ENCODE peak calls at places on chromosomes 13 and 19, in seven cellular contexts. One of them, this sample, is unnamed.

GRCh38 chr19:35013820-35014754 is 14.0 kb downstream of the GRAMD1A start:
- DNase-seq in choroid plexus epithelial cell: peak
- DNase-seq in neural progenitor cell: no peak
- DNase-seq in suprapubic skin: no peak
- DNase-seq in NCI-H2081 treated with DMSO at 0.1 percent for 48 hours: no peak
- DNase-seq in heart right ventricle: no peak
- DNase-seq in LHCN-M2: no peak
- DNase-seq in this sample: no peak

GRCh38 chr19:49153167-49153809 is 1.9 kb downstream of the HRC start:
- DNase-seq in NCI-H2081 treated with DMSO at 0.1 percent for 48 hours: no peak
- DNase-seq in choroid plexus epithelial cell: no peak
- DNase-seq in heart right ventricle: no peak
- DNase-seq in neural progenitor cell: no peak
- DNase-seq in suprapubic skin: no peak
- DNase-seq in LHCN-M2: no peak
- DNase-seq in this sample: no peak

GRCh38 chr13:102905905-102906304 is 60.1 kb downstream of the ERCC5 start:
- DNase-seq in choroid plexus epithelial cell: no peak
- DNase-seq in suprapubic skin: no peak
- DNase-seq in LHCN-M2: no peak
- DNase-seq in neural progenitor cell: no peak
- DNase-seq in heart right ventricle: no peak
- DNase-seq in NCI-H2081 treated with DMSO at 0.1 percent for 48 hours: no peak
- DNase-seq in this sample: no peak

GRCh38 chr19:4208385-4209094 is 20.8 kb upstream of the EBI3 start:
- DNase-seq in LHCN-M2: peak
- DNase-seq in suprapubic skin: no peak
- DNase-seq in NCI-H2081 treated with DMSO at 0.1 percent for 48 hours: no peak
- DNase-seq in neural progenitor cell: peak
- DNase-seq in choroid plexus epithelial cell: peak
- DNase-seq in heart right ventricle: no peak
- DNase-seq in this sample: peak

GRCh38 chr13:45143346-45143751 is 23.0 kb downstream of the GTF2F2 start:
- DNase-seq in LHCN-M2: no peak
- DNase-seq in heart right ventricle: no peak
- DNase-seq in suprapubic skin: no peak
- DNase-seq in neural progenitor cell: no peak
- DNase-seq in NCI-H2081 treated with DMSO at 0.1 percent for 48 hours: no peak
- DNase-seq in choroid plexus epithelial cell: peak
- DNase-seq in this sample: no peak

GRCh38 chr13:37695200-37695599 is 96.6 kb upstream of the POSTN start:
- DNase-seq in LHCN-M2: no peak
- DNase-seq in heart right ventricle: no peak
- DNase-seq in NCI-H2081 treated with DMSO at 0.1 percent for 48 hours: no peak
- DNase-seq in neural progenitor cell: no peak
- DNase-seq in choroid plexus epithelial cell: no peak
- DNase-seq in suprapubic skin: no peak
- DNase-seq in this sample: no peak

GRCh38 chr13:54317722-54318121 is 1289.1 kb downstream of the OLFM4 start:
- DNase-seq in NCI-H2081 treated with DMSO at 0.1 percent for 48 hours: no peak
- DNase-seq in heart right ventricle: no peak
- DNase-seq in choroid plexus epithelial cell: no peak
- DNase-seq in LHCN-M2: no peak
- DNase-seq in neural progenitor cell: no peak
- DNase-seq in suprapubic skin: no peak
- DNase-seq in this sample: no peak

GRCh38 chr13:52128714-52129700 is at the start of gene NEK5:
- DNase-seq in choroid plexus epithelial cell: peak
- DNase-seq in LHCN-M2: peak
- DNase-seq in NCI-H2081 treated with DMSO at 0.1 percent for 48 hours: no peak
- DNase-seq in neural progenitor cell: peak
- DNase-seq in heart right ventricle: peak
- DNase-seq in suprapubic skin: peak
- DNase-seq in this sample: peak

GRCh38 chr13:35791191-35791902 is 314.9 kb upstream of the MAB21L1 start:
- DNase-seq in heart right ventricle: no peak
- DNase-seq in neural progenitor cell: no peak
- DNase-seq in choroid plexus epithelial cell: peak
- DNase-seq in NCI-H2081 treated with DMSO at 0.1 percent for 48 hours: no peak
- DNase-seq in suprapubic skin: no peak
- DNase-seq in LHCN-M2: peak
- DNase-seq in this sample: no peak

GRCh38 chr19:35966771-35967170 is 28.2 kb upstream of the SDHAF1 start:
- DNase-seq in choroid plexus epithelial cell: no peak
- DNase-seq in NCI-H2081 treated with DMSO at 0.1 percent for 48 hours: no peak
- DNase-seq in neural progenitor cell: no peak
- DNase-seq in heart right ventricle: no peak
- DNase-seq in LHCN-M2: no peak
- DNase-seq in suprapubic skin: no peak
- DNase-seq in this sample: no peak

GRCh38 chr13:35392768-35393167 is 83.7 kb downstream of the MAB21L1 start:
- DNase-seq in LHCN-M2: no peak
- DNase-seq in choroid plexus epithelial cell: no peak
- DNase-seq in heart right ventricle: no peak
- DNase-seq in neural progenitor cell: no peak
- DNase-seq in suprapubic skin: no peak
- DNase-seq in NCI-H2081 treated with DMSO at 0.1 percent for 48 hours: no peak
- DNase-seq in this sample: no peak

GRCh38 chr19:53772943-53773342 is 51.2 kb downstream of the NLRP12 start:
- DNase-seq in LHCN-M2: peak
- DNase-seq in choroid plexus epithelial cell: peak
- DNase-seq in suprapubic skin: no peak
- DNase-seq in neural progenitor cell: peak
- DNase-seq in heart right ventricle: peak
- DNase-seq in NCI-H2081 treated with DMSO at 0.1 percent for 48 hours: no peak
- DNase-seq in this sample: peak